ENCODE peak calls at places on chromosomes 1 and 21, in five cellular contexts. V is GM12865, P is T-helper 9 cell, Y is A549, U is NCI-H1930. F is an unnamed sample.

GRCh38 chr1:9629445-9630201 is 21.9 kb upstream of the PIK3CD start:
- DNase-seq in Y (no peak), U (no peak), P (peak; percentile 55), V (peak; percentile 90), F (peak; percentile 77)

GRCh38 chr1:22277662-22278061 is 134.8 kb upstream of the WNT4 start:
- DNase-seq in Y (no peak), P (no peak), U (no peak), V (no peak), F (no peak)

GRCh38 chr21:45830221-45830640 is 151.3 kb upstream of the COL6A1 start:
- DNase-seq in Y (no peak), P (no peak), V (no peak), U (no peak), F (no peak)

GRCh38 chr21:45443595-45444181 is 38.7 kb downstream of the COL18A1 start:
- DNase-seq in Y (no peak), P (no peak), U (no peak), V (no peak), F (no peak)

GRCh38 chr1:244368279-244368678 is 83.4 kb downstream of the ADSS2 start:
- DNase-seq in V (no peak), P (no peak), Y (no peak), U (no peak), F (no peak)

GRCh38 chr1:59673575-59674467 is 140.9 kb upstream of the HOOK1 start:
- DNase-seq in V (no peak), P (no peak), Y (no peak), U (no peak), F (no peak)

GRCh38 chr1:228830185-228830953 is 95.1 kb downstream of the RHOU start:
- DNase-seq in V (no peak), U (no peak), Y (no peak), P (no peak), F (no peak)

GRCh38 chr1:245810181-245810727 is 655.5 kb downstream of the KIF26B start:
- DNase-seq in U (no peak), V (peak; percentile 9), P (no peak), Y (no peak), F (no peak)

GRCh38 chr21:15139881-15140280 is 75.1 kb upstream of the NRIP1 start:
- DNase-seq in U (no peak), Y (no peak), V (no peak), P (no peak), F (no peak)

GRCh38 chr1:165823552-165824268 is 3.7 kb upstream of the UCK2 start:
- DNase-seq in Y (no peak), V (no peak), U (no peak), P (no peak), F (no peak)

GRCh38 chr1:229607370-229607769 is 18.6 kb downstream of the TAF5L start:
- DNase-seq in P (no peak), U (no peak), Y (no peak), V (no peak), F (no peak)

GRCh38 chr21:32119389-32119788 is 159.5 kb downstream of the MIS18A start:
- DNase-seq in P (no peak), U (no peak), Y (no peak), V (no peak), F (no peak)

GRCh38 chr1:156608981-156609380 is 7.7 kb upstream of the GPATCH4 start:
- DNase-seq in Y (peak; percentile 53), U (peak; percentile 23), P (peak; percentile 46), V (peak; percentile 69), F (peak; percentile 59)

GRCh38 chr1:33466159-33466558 is 6.3 kb upstream of the ZSCAN20 start:
- DNase-seq in Y (no peak), P (no peak), V (no peak), U (no peak), F (no peak)

GRCh38 chr1:171486048-171486519 is 754 bp downstream of the PRRC2C start:
- DNase-seq in Y (peak; percentile 58), V (peak; percentile 85), U (peak; percentile 36), P (peak; percentile 78), F (peak; percentile 84)

GRCh38 chr1:185652348-185652747 is 81.8 kb upstream of the HMCN1 start:
- DNase-seq in Y (peak; percentile 53), U (no peak), P (no peak), V (peak; percentile 17), F (peak; percentile 64)

GRCh38 chr21:37916795-37917142 is 512 bp upstream of the KCNJ6 start:
- DNase-seq in V (no peak), U (peak; percentile 73), P (no peak), Y (peak; percentile 49), F (no peak)

GRCh38 chr1:3174487-3175247 is 105.7 kb downstream of the PRDM16 start:
- DNase-seq in U (no peak), P (no peak), V (no peak), Y (no peak), F (no peak)

GRCh38 chr1:4062992-4063391 is 162.9 kb upstream of the C1orf174 start:
- DNase-seq in P (no peak), Y (no peak), V (no peak), U (no peak), F (no peak)

GRCh38 chr1:169363046-169363756 is 4.4 kb downstream of the NME7 start:
- DNase-seq in V (peak; percentile 52), Y (no peak), U (no peak), P (no peak), F (no peak)

GRCh38 chr1:247209306-247209900 is 37.6 kb upstream of the ZNF124 start:
- DNase-seq in P (no peak), U (no peak), Y (no peak), V (no peak), F (no peak)

GRCh38 chr1:225406976-225407725 is 20.7 kb downstream of the LBR start:
- DNase-seq in U (no peak), V (no peak), P (no peak), Y (no peak), F (no peak)

GRCh38 chr1:227845519-227845918 is 30.0 kb downstream of the PRSS38 start:
- DNase-seq in P (no peak), V (no peak), U (no peak), Y (no peak), F (no peak)

GRCh38 chr1:101300916-101301315 is 64.1 kb downstream of the S1PR1 start:
- DNase-seq in P (no peak), V (no peak), Y (no peak), U (no peak), F (no peak)

GRCh38 chr21:46182548-46183336 is 1.5 kb downstream of the SPATC1L start:
- DNase-seq in P (no peak), U (no peak), Y (no peak), V (no peak), F (no peak)

GRCh38 chr1:221294244-221294643 is 415.0 kb downstream of the HLX start:
- DNase-seq in Y (no peak), P (no peak), U (no peak), V (no peak), F (no peak)

GRCh38 chr1:182143825-182144661 is 82.5 kb upstream of the ZNF648 start:
- DNase-seq in P (no peak), U (no peak), Y (no peak), V (no peak), F (no peak)

GRCh38 chr1:208149776-208150514 is 94.2 kb downstream of the PLXNA2 start:
- DNase-seq in Y (peak; percentile 6), V (no peak), U (no peak), P (no peak), F (no peak)

GRCh38 chr1:27554777-27555699 is 48.9 kb downstream of the AHDC1 start:
- DNase-seq in Y (no peak), V (no peak), P (no peak), U (no peak), F (no peak)

GRCh38 chr1:70503358-70503757 is 92.3 kb downstream of the CTH start:
- DNase-seq in U (no peak), Y (no peak), V (no peak), P (no peak), F (no peak)

GRCh38 chr1:78070758-78071157 is 25.0 kb downstream of the GIPC2 start:
- DNase-seq in V (peak; percentile 24), Y (peak; percentile 31), U (no peak), P (no peak), F (no peak)